ENCODE peak calls at places on chromosomes 7 and 10, in eight cellular contexts. K is neural progenitor cell, R is cardiac muscle cell, E is left ventricle myocardium inferior, T is A673, A is dorsolateral prefrontal cortex, O is astrocyte, P is GM23338. W is an unnamed sample.

GRCh38 chr10:80281292-80281691 is 8.2 kb downstream of the MAT1A start:
- DNase-seq in K (no peak), R (no peak), E (no peak), T (no peak), A (no peak), O (no peak), P (no peak), W (no peak)

GRCh38 chr10:110841767-110842267 is 29.9 kb upstream of the PDCD4 start:
- DNase-seq in K (no peak), R (no peak), E (no peak), T (no peak), A (no peak), O (no peak), P (no peak), W (no peak)

GRCh38 chr10:13853854-13854253 is 267.1 kb downstream of the PRPF18 start:
- DNase-seq in K (no peak), R (no peak), E (no peak), T (no peak), A (no peak), O (peak), P (no peak), W (no peak)

GRCh38 chr7:136123352-136123751 is 146.2 kb upstream of the MTPN start:
- DNase-seq in K (no peak), R (no peak), E (no peak), T (no peak), A (no peak), O (no peak), P (no peak), W (no peak)

GRCh38 chr10:103648231-103648950 is 154.9 kb downstream of the NEURL1 start:
- DNase-seq in K (no peak), R (peak), E (no peak), T (no peak), A (no peak), O (no peak), P (peak), W (no peak)

GRCh38 chr7:50795831-50796230 is 13.1 kb upstream of the GRB10 start:
- DNase-seq in K (no peak), R (no peak), E (no peak), T (no peak), A (no peak), O (no peak), P (no peak), W (no peak)

GRCh38 chr7:119572132-119572531 is 700.8 kb upstream of the KCND2 start:
- DNase-seq in K (no peak), R (no peak), E (no peak), T (no peak), A (no peak), O (no peak), P (no peak), W (no peak)

GRCh38 chr7:106111671-106112117 is 418 bp downstream of the SYPL1 start:
- DNase-seq in K (peak), R (peak), E (peak), T (peak), A (no peak), O (no peak), P (peak), W (no peak)

GRCh38 chr10:33163941-33164824 is 170.3 kb downstream of the NRP1 start:
- DNase-seq in K (no peak), R (peak), E (no peak), T (peak), A (no peak), O (peak), P (no peak), W (no peak)

GRCh38 chr7:32378991-32379390 is 111.2 kb downstream of the LSM5 start:
- DNase-seq in K (no peak), R (no peak), E (no peak), T (no peak), A (no peak), O (no peak), P (peak), W (peak)

GRCh38 chr7:1668486-1668931 is 1.6 kb upstream of the ELFN1 start:
- DNase-seq in K (peak), R (no peak), E (peak), T (no peak), A (no peak), O (no peak), P (peak), W (no peak)

GRCh38 chr7:33642312-33642711 is 263.0 kb upstream of the BMPER start:
- DNase-seq in K (no peak), R (no peak), E (no peak), T (no peak), A (no peak), O (no peak), P (no peak), W (no peak)

GRCh38 chr10:131277969-131278368 is 33.6 kb downstream of the TCERG1L start:
- DNase-seq in K (no peak), R (no peak), E (no peak), T (no peak), A (no peak), O (no peak), P (no peak), W (no peak)

GRCh38 chr7:92448185-92448747 is 984 bp downstream of the GATAD1 start:
- DNase-seq in K (peak), R (peak), E (peak), T (peak), A (peak), O (peak), P (peak), W (peak)

GRCh38 chr7:134875867-134876266 is 96.4 kb downstream of the CALD1 start:
- DNase-seq in K (no peak), R (peak), E (no peak), T (no peak), A (no peak), O (peak), P (no peak), W (no peak)

GRCh38 chr10:125840955-125841354 is 17.6 kb downstream of the BCCIP start:
- DNase-seq in K (no peak), R (no peak), E (no peak), T (no peak), A (no peak), O (peak), P (no peak), W (no peak)

GRCh38 chr7:43303740-43304241 is 191.3 kb downstream of the HECW1 start:
- DNase-seq in K (no peak), R (peak), E (no peak), T (peak), A (peak), O (peak), P (no peak), W (peak)

GRCh38 chr7:130383187-130383980 is 3.1 kb downstream of the CPA1 start:
- DNase-seq in K (no peak), R (no peak), E (no peak), T (no peak), A (no peak), O (no peak), P (no peak), W (no peak)

GRCh38 chr10:22459496-22459895 is 114.2 kb downstream of the SPAG6 start:
- DNase-seq in K (no peak), R (no peak), E (no peak), T (no peak), A (no peak), O (no peak), P (no peak), W (no peak)

GRCh38 chr7:17132726-17133125 is 165.7 kb upstream of the AHR start:
- DNase-seq in K (no peak), R (no peak), E (no peak), T (peak), A (no peak), O (no peak), P (no peak), W (no peak)

GRCh38 chr10:116215651-116216050 is 57.4 kb downstream of the GFRA1 start:
- DNase-seq in K (no peak), R (no peak), E (no peak), T (no peak), A (no peak), O (no peak), P (no peak), W (no peak)

GRCh38 chr7:128323489-128324362 is 20.0 kb downstream of the RBM28 start:
- DNase-seq in K (no peak), R (peak), E (no peak), T (no peak), A (no peak), O (peak), P (no peak), W (no peak)

GRCh38 chr10:91614254-91614624 is 18.6 kb downstream of the PPP1R3C start:
- DNase-seq in K (no peak), R (peak), E (no peak), T (no peak), A (no peak), O (peak), P (no peak), W (peak)

GRCh38 chr10:95767884-95768556 is 12.1 kb downstream of the ENTPD1 start:
- DNase-seq in K (no peak), R (peak), E (peak), T (no peak), A (no peak), O (no peak), P (no peak), W (no peak)

GRCh38 chr10:90930971-90931841 is 10.3 kb upstream of the ANKRD1 start:
- DNase-seq in K (peak), R (peak), E (peak), T (peak), A (no peak), O (peak), P (peak), W (no peak)

GRCh38 chr7:5595545-5596045 is 172.0 kb upstream of the TNRC18 start:
- DNase-seq in K (no peak), R (no peak), E (no peak), T (peak), A (no peak), O (peak), P (no peak), W (peak)

GRCh38 chr7:70607281-70607680 is 524.7 kb upstream of the GALNT17 start:
- DNase-seq in K (no peak), R (no peak), E (no peak), T (no peak), A (no peak), O (no peak), P (no peak), W (peak)

GRCh38 chr7:15326044-15326644 is 235.7 kb downstream of the AGMO start:
- DNase-seq in K (peak), R (peak), E (no peak), T (peak), A (no peak), O (peak), P (peak), W (no peak)

GRCh38 chr7:141466151-141466904 is 84.9 kb upstream of the AGK start:
- DNase-seq in K (no peak), R (no peak), E (no peak), T (no peak), A (no peak), O (peak), P (no peak), W (no peak)

GRCh38 chr10:124971276-124971675 is 29.4 kb downstream of the ZRANB1 start:
- DNase-seq in K (no peak), R (peak), E (no peak), T (no peak), A (no peak), O (peak), P (no peak), W (no peak)

GRCh38 chr7:138502023-138502767 is 42.1 kb downstream of the TRIM24 start:
- DNase-seq in K (no peak), R (no peak), E (no peak), T (no peak), A (no peak), O (no peak), P (no peak), W (no peak)

GRCh38 chr7:137423321-137423720 is 79.8 kb upstream of the PTN start:
- DNase-seq in K (no peak), R (no peak), E (no peak), T (no peak), A (no peak), O (peak), P (no peak), W (no peak)

GRCh38 chr7:150411606-150412005 is 32.5 kb downstream of the ZNF775 start:
- DNase-seq in K (no peak), R (no peak), E (no peak), T (no peak), A (no peak), O (no peak), P (no peak), W (no peak)

DNA sequence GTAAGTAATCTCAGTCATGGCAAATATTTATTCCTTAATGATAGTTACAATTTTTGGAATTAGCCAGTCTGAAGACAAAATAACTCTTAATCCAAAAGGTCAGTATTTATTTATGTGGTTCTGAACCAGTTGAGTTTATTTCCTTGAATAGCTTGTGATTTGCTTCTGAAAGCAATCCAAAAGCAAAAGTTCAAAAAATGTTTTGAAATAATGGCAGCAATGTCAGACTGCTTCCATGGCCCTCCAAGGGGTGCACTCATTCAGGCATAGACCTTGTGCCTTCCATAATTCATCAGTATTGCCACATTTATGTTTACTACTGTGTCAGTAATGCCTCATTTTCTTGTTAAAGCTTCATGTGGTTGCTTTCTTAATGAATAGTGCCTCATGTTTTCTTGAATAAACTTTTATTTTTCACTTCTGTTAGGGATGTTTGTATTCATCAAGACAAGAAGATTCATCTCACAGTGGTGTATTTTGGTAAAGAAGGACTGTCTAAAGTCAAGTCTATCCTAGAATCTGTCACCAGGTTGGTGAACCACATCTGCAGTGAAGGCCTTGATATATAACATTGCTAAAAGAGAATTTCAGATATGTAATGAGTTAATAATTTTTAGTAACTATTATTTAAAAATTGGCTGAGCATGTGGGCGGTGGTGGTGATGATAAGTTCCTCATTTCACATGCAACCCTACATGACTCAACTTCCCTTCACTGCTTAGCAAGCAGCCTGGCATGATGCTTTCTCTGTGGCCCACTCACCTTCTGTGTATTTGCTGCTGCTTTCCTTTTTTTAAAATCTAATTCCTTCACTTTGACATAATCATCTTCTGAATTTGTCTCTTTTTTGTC is 22.0 kb downstream of the CSGALNACT2 start:
- DNase-seq in K (no peak), R (peak), E (no peak), T (no peak), A (no peak), O (peak), P (no peak), W (peak)
- H3K27ac ChIP-seq in K (no peak), R (no peak), E (no peak), T (no peak), A (no peak), O (peak), P (no peak), W (peak)

GRCh38 chr7:101998904-101999236 is 181.4 kb downstream of the CUX1 start:
- DNase-seq in K (peak), R (no peak), E (no peak), T (no peak), A (no peak), O (no peak), P (peak), W (no peak)
- H3K27ac ChIP-seq in K (no peak), R (no peak), E (no peak), T (no peak), A (no peak), O (no peak), P (peak), W (no peak)

GRCh38 chr7:22855049-22855392 is 32.4 kb upstream of the TOMM7 start:
- DNase-seq in K (no peak), R (no peak), E (no peak), T (no peak), A (no peak), O (no peak), P (no peak), W (no peak)
- H3K27ac ChIP-seq in K (no peak), R (no peak), E (peak), T (peak), A (peak), O (peak), P (peak), W (peak)

GRCh38 chr10:60134548-60134947 is 228.2 kb upstream of the CCDC6 start:
- DNase-seq in K (no peak), R (no peak), E (no peak), T (no peak), A (no peak), O (no peak), P (no peak), W (no peak)
- H3K27ac ChIP-seq in K (no peak), R (no peak), E (no peak), T (no peak), A (no peak), O (no peak), P (no peak), W (no peak)

GRCh38 chr7:52659178-52659577 is 376.3 kb upstream of the POM121L12 start:
- DNase-seq in K (no peak), R (no peak), E (no peak), T (no peak), A (no peak), O (no peak), P (no peak), W (no peak)
- H3K27ac ChIP-seq in K (no peak), R (no peak), E (no peak), T (no peak), A (no peak), O (no peak), P (no peak), W (no peak)

DNA sequence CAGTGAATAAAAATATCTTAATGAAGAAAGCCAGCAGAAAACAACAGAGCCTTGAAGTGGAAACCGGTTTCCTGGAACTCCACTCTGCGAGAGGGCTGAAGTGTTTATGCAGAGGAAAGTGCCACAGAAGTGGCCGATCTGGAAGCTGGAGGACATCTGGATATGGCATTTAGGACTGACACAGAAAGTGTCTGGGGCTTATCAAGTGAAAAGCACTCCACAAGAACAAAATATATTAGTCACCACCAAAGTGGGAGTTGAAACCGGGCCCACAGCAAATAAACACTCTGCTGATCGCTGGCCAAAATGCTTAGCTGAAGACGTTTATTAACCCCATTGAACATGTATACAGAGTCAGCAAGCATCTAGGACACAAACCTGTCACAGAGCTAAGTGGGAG is 7.8 kb downstream of the NOD1 start:
- DNase-seq in K (no peak), R (peak), E (no peak), T (no peak), A (no peak), O (peak), P (no peak), W (no peak)
- H3K27ac ChIP-seq in K (no peak), R (peak), E (peak), T (no peak), A (peak), O (peak), P (no peak), W (no peak)

GRCh38 chr7:96591900-96592676 is 117.6 kb downstream of the SEM1 start:
- DNase-seq in K (peak), R (no peak), E (no peak), T (peak), A (no peak), O (no peak), P (peak), W (no peak)
- H3K27ac ChIP-seq in K (no peak), R (no peak), E (no peak), T (no peak), A (no peak), O (no peak), P (peak), W (no peak)

DNA sequence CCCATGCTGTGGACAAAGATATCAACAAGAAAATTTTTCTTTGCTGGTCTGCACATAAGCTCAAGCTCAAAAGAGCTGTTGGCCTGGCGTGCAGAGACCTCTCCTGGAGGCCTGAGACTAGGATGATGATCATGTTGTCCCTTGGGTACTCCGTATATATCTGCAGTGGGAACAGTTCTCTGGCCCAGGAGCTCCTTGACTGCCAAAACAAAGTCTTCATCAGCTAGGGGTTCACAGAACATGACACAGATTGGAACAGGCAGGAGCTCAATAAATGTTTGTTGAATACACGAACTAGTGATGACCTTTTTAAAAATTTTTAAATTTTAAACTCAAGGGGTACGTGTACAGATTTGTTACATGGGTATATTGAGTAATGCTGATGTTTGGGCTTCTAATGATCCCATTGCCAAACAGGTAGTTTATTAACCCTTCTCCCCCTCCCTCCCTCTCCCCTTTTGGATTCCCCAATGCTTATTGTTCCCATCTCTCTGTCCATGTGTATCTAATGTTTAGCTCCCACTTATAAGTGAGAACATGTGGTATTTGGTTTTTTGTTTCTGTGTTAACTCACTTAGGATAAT is 49.1 kb downstream of the ZNF783 start:
- DNase-seq in K (no peak), R (no peak), E (no peak), T (no peak), A (no peak), O (no peak), P (no peak), W (no peak)
- H3K27ac ChIP-seq in K (no peak), R (no peak), E (no peak), T (no peak), A (no peak), O (no peak), P (no peak), W (no peak)

GRCh38 chr7:73700070-73700423 is 16.6 kb downstream of the BUD23 start:
- DNase-seq in K (no peak), R (no peak), E (no peak), T (no peak), A (no peak), O (no peak), P (no peak), W (no peak)

GRCh38 chr7:73702226-73702625 is 17.2 kb downstream of the STX1A start:
- DNase-seq in K (no peak), R (no peak), E (no peak), T (no peak), A (no peak), O (no peak), P (no peak), W (no peak)

GRCh38 chr7:73699370-73700069 is 16.1 kb downstream of the BUD23 start:
- DNase-seq in K (no peak), R (no peak), E (no peak), T (no peak), A (peak), O (no peak), P (no peak), W (no peak)

GRCh38 chr7:73701357-73701995 is 18.0 kb downstream of the STX1A start:
- DNase-seq in K (peak), R (peak), E (no peak), T (peak), A (peak), O (peak), P (peak), W (no peak)

GRCh38 chr7:73700581-73701134 is 17.3 kb downstream of the BUD23 start:
- DNase-seq in K (no peak), R (no peak), E (no peak), T (no peak), A (no peak), O (no peak), P (no peak), W (no peak)
- H3K27ac ChIP-seq in K (no peak), R (no peak), E (no peak), T (no peak), A (no peak), O (no peak), P (no peak), W (no peak)